ENCODE peak calls at places on chromosome 11, in five cellular contexts. R is CD4-positive, CD25-positive, alpha-beta regulatory T cell; Y is lung; L is neural progenitor cell; I is A549. V is an unnamed sample.

GRCh38 chr11:28110108-28110838 is 2.1 kb downstream of the METTL15 start:
- DNase-seq in I (peak; percentile 47), L (peak; percentile 79), Y (peak; percentile 70), R (peak; percentile 75), V (peak; percentile 71)

GRCh38 chr11:114321621-114322257 is 25.5 kb downstream of the NNMT start:
- DNase-seq in Y (no peak), R (no peak), I (no peak), L (no peak), V (peak; percentile 80)

GRCh38 chr11:125402436-125402835 is 93.6 kb downstream of the FEZ1 start:
- DNase-seq in L (no peak), I (no peak), Y (no peak), R (no peak), V (peak; percentile 19)

GRCh38 chr11:10407749-10408472 is 47.2 kb upstream of the AMPD3 start:
- DNase-seq in L (no peak), I (no peak), R (no peak), Y (no peak), V (no peak)

GRCh38 chr11:119880873-119881272 is 151.9 kb upstream of the NECTIN1 start:
- DNase-seq in I (no peak), L (no peak), Y (no peak), R (no peak), V (no peak)

GRCh38 chr11:74019860-74020259 is 11.0 kb upstream of the UCP3 start:
- DNase-seq in Y (no peak), I (no peak), R (peak; percentile 38), L (no peak), V (no peak)

GRCh38 chr11:73262851-73263495 is 9.2 kb upstream of the P2RY6 start:
- DNase-seq in Y (no peak), I (no peak), L (no peak), R (no peak), V (peak; percentile 66)

GRCh38 chr11:9573775-9574555 is 495 bp downstream of the WEE1 start:
- DNase-seq in L (peak; percentile 55), Y (peak; percentile 38), I (peak; percentile 32), R (peak; percentile 25), V (no peak)

GRCh38 chr11:96367357-96367756 is 22.4 kb downstream of the CCDC82 start:
- DNase-seq in Y (no peak), L (no peak), R (no peak), I (no peak), V (no peak)

GRCh38 chr11:19980388-19980787 is 179.9 kb downstream of the DBX1 start:
- DNase-seq in R (no peak), L (no peak), Y (no peak), I (no peak), V (no peak)
- H3K4me1 ChIP-seq in R (no peaks in the 10 kb centered on the region), L (peaks cover 10% of the 10 kb centered on the region), Y (peaks cover 26% of the 10 kb centered on the region), I (peaks cover 73% of the 10 kb centered on the region), V (peaks cover 25% of the 10 kb centered on the region)

GRCh38 chr11:77470971-77471370 is 2.9 kb downstream of the PAK1 start:
- DNase-seq in R (no peak), I (no peak), Y (no peak), L (no peak), V (no peak)
- H3K4me1 ChIP-seq in R (peaks cover 12% of the 10 kb centered on the region), I (peaks cover 9% of the 10 kb centered on the region), Y (no peaks in the 10 kb centered on the region), L (peaks cover 44% of the 10 kb centered on the region), V (peaks cover 35% of the 10 kb centered on the region)

DNA sequence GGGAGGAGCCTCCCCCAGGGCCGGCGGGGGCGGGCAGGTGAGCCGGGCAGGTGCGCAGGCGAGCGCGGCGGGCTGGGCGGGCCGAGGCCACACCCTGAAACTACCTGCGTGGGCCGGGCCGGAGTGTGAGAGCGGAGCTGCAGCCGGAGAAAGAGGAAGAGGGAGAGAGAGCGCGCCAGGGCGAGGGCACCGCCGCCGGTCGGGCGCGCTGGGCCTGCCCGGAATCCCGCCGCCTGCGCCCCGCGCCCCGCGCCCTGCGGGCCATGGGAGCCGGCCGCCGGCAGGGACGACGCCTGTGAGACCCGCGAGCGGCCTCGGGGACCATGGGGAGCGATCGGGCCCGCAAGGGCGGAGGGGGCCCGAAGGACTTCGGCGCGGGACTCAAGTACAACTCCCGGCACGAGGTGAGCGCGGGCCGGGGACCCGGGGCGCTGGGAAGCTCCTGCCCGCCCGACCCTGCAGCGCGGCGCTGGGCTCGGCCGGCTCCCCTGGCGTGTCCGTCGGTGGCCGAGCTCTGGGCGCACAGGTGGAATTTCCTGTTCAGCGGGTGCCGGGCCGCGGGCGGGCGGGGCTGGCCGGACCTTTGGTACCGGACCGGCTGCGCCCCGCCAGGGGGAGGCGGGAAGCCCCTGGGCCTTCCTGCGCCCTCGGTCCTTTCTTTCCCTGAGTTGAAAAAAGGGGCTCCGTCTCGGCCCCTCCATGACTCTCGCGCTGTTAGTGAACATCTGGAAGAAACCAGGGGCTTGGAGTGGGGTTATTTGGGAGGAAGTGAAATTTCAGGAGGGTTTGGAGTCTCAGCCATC is at the start of gene ST14:
- DNase-seq in I (no peak), Y (peak; percentile 76), R (no peak), L (peak; percentile 58), V (peak; percentile 81)
- H3K4me1 ChIP-seq in I (peaks cover 19% of the 10 kb centered on the region), Y (no peaks in the 10 kb centered on the region), R (peaks cover 5% of the 10 kb centered on the region), L (peaks cover 14% of the 10 kb centered on the region), V (peaks cover 51% of the 10 kb centered on the region)

GRCh38 chr11:1502971-1503707 is 16.6 kb upstream of the MOB2 start:
- DNase-seq in R (no peak), Y (no peak), L (no peak), I (no peak), V (no peak)
- H3K4me1 ChIP-seq in R (peaks cover 6% of the 10 kb centered on the region), Y (peaks cover 22% of the 10 kb centered on the region), L (peaks cover 13% of the 10 kb centered on the region), I (no peaks in the 10 kb centered on the region), V (no peaks in the 10 kb centered on the region)

GRCh38 chr11:11569936-11570491 is 51.8 kb downstream of the GALNT18 start:
- DNase-seq in L (no peak), I (no peak), R (no peak), Y (peak; percentile 58), V (peak; percentile 13)
- H3K4me1 ChIP-seq in L (no peaks in the 10 kb centered on the region), I (peaks cover 10% of the 10 kb centered on the region), R (no peaks in the 10 kb centered on the region), Y (peaks cover 4% of the 10 kb centered on the region), V (peaks cover 23% of the 10 kb centered on the region)

DNA sequence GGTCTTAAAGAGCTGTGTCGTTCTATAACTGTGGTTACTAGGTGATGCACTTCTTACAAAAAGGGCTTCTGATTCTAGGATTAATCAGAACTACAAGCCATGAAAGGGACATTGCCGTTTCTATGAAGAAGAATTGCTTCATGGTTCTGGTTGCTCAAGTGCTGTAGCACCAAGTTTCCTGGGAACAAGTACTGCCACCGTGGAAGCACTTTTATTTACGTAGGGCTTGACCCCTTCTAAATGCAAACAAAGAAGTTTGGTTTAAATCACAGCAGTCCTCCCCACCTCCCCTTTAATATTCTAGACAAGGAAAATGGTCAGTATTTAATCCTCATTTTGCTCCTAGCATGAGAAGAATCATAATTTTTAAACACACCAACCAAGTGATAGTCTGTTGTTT is 9.8 kb downstream of the YAP1 start:
- DNase-seq in I (peak; percentile 13), Y (no peak), R (no peak), L (peak; percentile 26), V (peak; percentile 78)
- H3K4me1 ChIP-seq in I (peaks cover 66% of the 10 kb centered on the region), Y (peaks cover 20% of the 10 kb centered on the region), R (no peaks in the 10 kb centered on the region), L (peaks cover 54% of the 10 kb centered on the region), V (peaks cover 71% of the 10 kb centered on the region)

GRCh38 chr11:45684440-45684839 is 19.0 kb upstream of the CHST1 start:
- DNase-seq in R (no peak), Y (no peak), L (no peak), I (no peak), V (no peak)
- H3K4me1 ChIP-seq in R (no peaks in the 10 kb centered on the region), Y (no peaks in the 10 kb centered on the region), L (peaks cover 43% of the 10 kb centered on the region), I (no peaks in the 10 kb centered on the region), V (no peaks in the 10 kb centered on the region)

GRCh38 chr11:33773399-33774355 is 643 bp downstream of the FBXO3 start:
- DNase-seq in I (peak; percentile 40), L (peak; percentile 58), Y (no peak), R (peak; percentile 83), V (no peak)
- H3K4me1 ChIP-seq in I (peaks cover 33% of the 10 kb centered on the region), L (peaks cover 19% of the 10 kb centered on the region), Y (peaks cover 12% of the 10 kb centered on the region), R (peaks cover 35% of the 10 kb centered on the region), V (peaks cover 47% of the 10 kb centered on the region)